ENCODE peak calls at places on chromosome 18, in four cellular contexts. T, H, V and W are unnamed samples.

GRCh38 chr18:74511823-74512222 is 15.7 kb downstream of the CNDP2 start:
- DNase-seq in T (no peak), H (no peak), V (no peak), W (no peak)

GRCh38 chr18:34695300-34695699 is 14.8 kb upstream of the DTNA start:
- DNase-seq in T (no peak), H (no peak), V (no peak), W (no peak)

GRCh38 chr18:73487956-73488355 is 620.2 kb upstream of the NETO1 start:
- DNase-seq in T (peak), H (no peak), V (no peak), W (no peak)

GRCh38 chr18:8949206-8949605 is 153.3 kb upstream of the NDUFV2 start:
- DNase-seq in T (peak), H (peak), V (no peak), W (no peak)

GRCh38 chr18:2706903-2707302 is 51.4 kb downstream of the SMCHD1 start:
- DNase-seq in T (no peak), H (no peak), V (no peak), W (no peak)

GRCh38 chr18:9707381-9708056 is 582 bp upstream of the RAB31 start:
- DNase-seq in T (no peak), H (no peak), V (no peak), W (peak)

GRCh38 chr18:70181015-70181414 is 24.5 kb downstream of the RTTN start:
- DNase-seq in T (peak), H (peak), V (no peak), W (peak)

GRCh38 chr18:46211816-46212215 is 107.6 kb downstream of the HAUS1 start:
- DNase-seq in T (peak), H (peak), V (no peak), W (peak)

GRCh38 chr18:65990944-65991708 is 240.3 kb downstream of the CDH7 start:
- DNase-seq in T (no peak), H (no peak), V (no peak), W (no peak)

GRCh38 chr18:9575558-9575957 is 38.8 kb downstream of the PPP4R1 start:
- DNase-seq in T (peak), H (peak), V (no peak), W (peak)

GRCh38 chr18:28204154-28204553 is 27.2 kb upstream of the CDH2 start:
- DNase-seq in T (peak), H (peak), V (no peak), W (peak)

GRCh38 chr18:76621184-76621583 is 126.1 kb upstream of the ZNF516 start:
- DNase-seq in T (peak), H (no peak), V (peak), W (peak)

GRCh38 chr18:55786651-55787272 is 198.8 kb upstream of the TCF4 start:
- DNase-seq in T (no peak), H (no peak), V (no peak), W (peak)

GRCh38 chr18:66548747-66549146 is 55.1 kb downstream of the CDH19 start:
- DNase-seq in T (no peak), H (no peak), V (no peak), W (no peak)

GRCh38 chr18:69895081-69896047 is 52.3 kb downstream of the CD226 start:
- DNase-seq in T (no peak), H (no peak), V (no peak), W (no peak)

GRCh38 chr18:9615973-9616559 is 1.7 kb upstream of the PPP4R1 start:
- DNase-seq in T (peak), H (peak), V (no peak), W (peak)

GRCh38 chr18:3150688-3151087 is 69.1 kb downstream of the MYOM1 start:
- DNase-seq in T (no peak), H (no peak), V (no peak), W (no peak)

GRCh38 chr18:22489694-22490093 is 72.0 kb upstream of the CTAGE1 start:
- DNase-seq in T (peak), H (peak), V (no peak), W (peak)

GRCh38 chr18:79458131-79458838 is 62.6 kb downstream of the NFATC1 start:
- DNase-seq in T (peak), H (no peak), V (no peak), W (peak)

GRCh38 chr18:50372743-50373142 is 2.1 kb upstream of the SKA1 start:
- DNase-seq in T (no peak), H (no peak), V (no peak), W (no peak)

GRCh38 chr18:3350566-3351527 is 88.9 kb downstream of the MYL12B start:
- DNase-seq in T (peak), H (peak), V (no peak), W (peak)

GRCh38 chr18:8980496-8981402 is 121.8 kb upstream of the NDUFV2 start:
- DNase-seq in T (no peak), H (no peak), V (no peak), W (no peak)

GRCh38 chr18:14100503-14101286 is 31.5 kb downstream of the ZNF519 start:
- DNase-seq in T (no peak), H (no peak), V (no peak), W (no peak)

GRCh38 chr18:51248685-51249084 is 51.2 kb upstream of the MEX3C start:
- DNase-seq in T (no peak), H (no peak), V (no peak), W (no peak)

GRCh38 chr18:44048846-44049245 is 631.8 kb upstream of the SETBP1 start:
- DNase-seq in T (no peak), H (no peak), V (no peak), W (no peak)

GRCh38 chr18:79911871-79912270 is 39.6 kb downstream of the SLC66A2 start:
- DNase-seq in T (no peak), H (no peak), V (no peak), W (no peak)

GRCh38 chr18:11714244-11714918 is 25.3 kb downstream of the GNAL start:
- DNase-seq in T (no peak), H (no peak), V (no peak), W (no peak)

GRCh38 chr18:22999647-23000046 is 66.5 kb downstream of the RBBP8 start:
- DNase-seq in T (no peak), H (no peak), V (no peak), W (no peak)